ENCODE peak calls at places on chromosomes 3 and 15, in nine cellular contexts. G is ovary, F is IMR-90, Q is A172, B is upper lobe of right lung, T is NCI-H1436, S is GM13977, W is midbrain, V is heart left ventricle. U is an unnamed sample.

GRCh38 chr3:49399467-49399866 is 12.3 kb downstream of the RHOA start:
- DNase-seq in S (no peak), B (no peak), V (no peak), W (no peak), F (peak; percentile 34), G (no peak), Q (no peak), T (no peak), U (no peak)

GRCh38 chr15:67085818-67086649 is 20.6 kb downstream of the SMAD3 start:
- DNase-seq in Q (no peak), T (no peak), S (peak; percentile 59), F (peak; percentile 88), G (no peak), V (no peak), B (no peak), W (peak; percentile 29), U (no peak)

GRCh38 chr3:158791259-158791920 is 10.5 kb upstream of the MFSD1 start:
- DNase-seq in G (no peak), V (no peak), W (peak; percentile 50), T (peak; percentile 65), F (peak; percentile 86), Q (peak; percentile 76), S (peak; percentile 27), B (no peak), U (peak; percentile 81)

GRCh38 chr3:159170436-159171003 is 368.7 kb downstream of the MFSD1 start:
- DNase-seq in W (no peak), Q (no peak), S (no peak), F (peak; percentile 2), T (no peak), V (no peak), G (no peak), B (no peak), U (no peak)

GRCh38 chr3:142972092-142972753 is 8.7 kb upstream of the PAQR9 start:
- DNase-seq in S (no peak), V (no peak), G (no peak), Q (no peak), W (no peak), F (no peak), T (no peak), B (no peak), U (no peak)

GRCh38 chr15:39195988-39196486 is 384.8 kb upstream of the THBS1 start:
- DNase-seq in G (no peak), V (no peak), F (peak; percentile 85), Q (peak; percentile 80), B (no peak), T (no peak), S (no peak), W (no peak), U (no peak)

GRCh38 chr3:20141841-20142240 is 44.2 kb downstream of the SGO1 start:
- DNase-seq in F (no peak), G (peak; percentile 25), S (no peak), B (no peak), W (peak; percentile 84), Q (no peak), V (peak; percentile 64), T (no peak), U (peak; percentile 97)

GRCh38 chr15:35293353-35294130 is 208.4 kb upstream of the NANOGP8 start:
- DNase-seq in T (no peak), V (no peak), B (no peak), F (peak; percentile 71), W (no peak), S (no peak), Q (peak; percentile 93), G (no peak), U (peak; percentile 75)

GRCh38 chr3:43913036-43913435 is 222.3 kb downstream of the ABHD5 start:
- DNase-seq in T (no peak), Q (no peak), F (no peak), W (no peak), B (no peak), G (no peak), S (no peak), V (no peak), U (no peak)

GRCh38 chr3:143811602-143812001 is 36.7 kb downstream of the SLC9A9 start:
- DNase-seq in V (no peak), T (no peak), Q (no peak), B (no peak), F (no peak), W (no peak), G (no peak), S (no peak), U (no peak)

GRCh38 chr3:141875893-141876380 is 506 bp upstream of the ATP1B3 start:
- DNase-seq in T (peak; percentile 80), V (peak; percentile 77), W (peak; percentile 79), S (no peak), F (peak; percentile 71), G (peak; percentile 52), Q (peak; percentile 53), B (peak; percentile 88), U (peak; percentile 61)

GRCh38 chr15:78629031-78629715 is 8.4 kb upstream of the CHRNA3 start:
- DNase-seq in F (no peak), W (no peak), Q (no peak), G (no peak), B (peak; percentile 54), T (no peak), S (no peak), V (no peak), U (no peak)

GRCh38 chr3:25689226-25689625 is 24.5 kb upstream of the TOP2B start:
- DNase-seq in B (no peak), T (no peak), Q (no peak), F (no peak), W (no peak), S (no peak), V (no peak), G (no peak), U (no peak)

GRCh38 chr3:126704494-126705214 is 614 bp downstream of the CHCHD6 start:
- DNase-seq in W (no peak), V (no peak), Q (no peak), S (no peak), G (no peak), F (no peak), T (no peak), B (no peak), U (peak; percentile 24)

GRCh38 chr3:33440328-33440577 is at the start of gene UBP1:
- DNase-seq in W (no peak), S (no peak), T (no peak), Q (no peak), F (no peak), G (no peak), B (peak; percentile 100), V (no peak), U (no peak)

GRCh38 chr15:90994059-90994416 is 297 bp downstream of the PRC1 start:
- DNase-seq in F (no peak), T (no peak), B (peak; percentile 68), W (no peak), V (peak; percentile 25), G (no peak), S (peak; percentile 38), Q (no peak), U (no peak)

GRCh38 chr3:70028311-70028710 is 28.8 kb downstream of the SAMMSON start:
- DNase-seq in G (no peak), F (no peak), Q (no peak), W (no peak), T (no peak), V (no peak), S (no peak), B (no peak), U (no peak)

GRCh38 chr3:141894524-141895176 is 18.2 kb downstream of the ATP1B3 start:
- DNase-seq in W (no peak), T (no peak), Q (peak; percentile 48), V (no peak), G (no peak), S (no peak), F (peak; percentile 92), B (no peak), U (no peak)

GRCh38 chr15:70492240-70493177 is 270.8 kb downstream of the UACA start:
- DNase-seq in W (peak; percentile 31), B (peak; percentile 81), T (no peak), V (peak; percentile 57), G (no peak), Q (peak; percentile 96), S (peak; percentile 79), F (peak; percentile 81), U (no peak)

GRCh38 chr15:78850926-78851600 is 21.6 kb upstream of the MORF4L1 start:
- DNase-seq in W (peak; percentile 32), B (no peak), V (no peak), G (no peak), S (no peak), T (no peak), F (no peak), Q (no peak), U (no peak)

GRCh38 chr3:170680593-170680992 is 94.7 kb upstream of the SLC7A14 start:
- DNase-seq in G (no peak), S (no peak), F (no peak), V (no peak), W (no peak), B (no peak), T (no peak), Q (no peak), U (no peak)

GRCh38 chr3:12904951-12905315 is 63.6 kb upstream of the RPL32 start:
- DNase-seq in V (no peak), G (no peak), B (no peak), W (no peak), T (no peak), F (no peak), Q (no peak), S (no peak), U (no peak)

GRCh38 chr3:126377211-126377610 is 17.5 kb upstream of the CFAP100 start:
- DNase-seq in G (no peak), F (no peak), B (no peak), V (no peak), T (no peak), Q (no peak), W (no peak), S (no peak), U (no peak)

GRCh38 chr3:23760871-23761373 is 44.8 kb upstream of the UBE2E1 start:
- DNase-seq in T (no peak), V (no peak), F (no peak), G (no peak), Q (no peak), W (no peak), S (peak; percentile 49), B (no peak), U (no peak)

GRCh38 chr3:165852710-165853109 is 15.5 kb upstream of the BCHE start:
- DNase-seq in Q (peak; percentile 69), B (no peak), T (no peak), W (no peak), V (no peak), G (no peak), F (no peak), S (no peak), U (no peak)

U was measured in G401.